ENCODE peak calls at places on chromosomes 16 and 17, in eight cellular contexts. O is breast epithelium, B is sigmoid colon, W is IMR-90, P is A549, M is tibial nerve, K is stomach, C is H1. R is an unnamed sample.

GRCh38 chr17:58335061-58335731 is 6.6 kb upstream of the TSPOAP1 start:
- DNase-seq in C (no peak), K (no peak), M (no peak), P (no peak), B (peak; percentile 64), O (no peak), W (no peak), R (no peak)

GRCh38 chr16:31148281-31148728 is 1.6 kb downstream of the PRSS36 start:
- DNase-seq in W (no peak), B (no peak), C (peak; percentile 78), P (no peak), K (peak; percentile 87), O (no peak), M (no peak), R (peak; percentile 59)

GRCh38 chr17:4560837-4561241 is 462 bp upstream of the GGT6 start:
- DNase-seq in P (no peak), W (no peak), B (peak; percentile 61), K (no peak), M (no peak), C (no peak), O (no peak), R (no peak)

GRCh38 chr17:15349119-15349518 is 7.7 kb upstream of the TEKT3 start:
- DNase-seq in K (no peak), W (no peak), M (no peak), B (no peak), P (no peak), C (no peak), O (no peak), R (no peak)

GRCh38 chr16:50323335-50324011 is 45.3 kb downstream of the BRD7 start:
- DNase-seq in W (peak; percentile 56), M (peak; percentile 53), B (peak; percentile 73), K (no peak), P (no peak), O (no peak), C (no peak), R (no peak)

GRCh38 chr16:88472042-88472441 is 19.0 kb downstream of the ZFPM1 start:
- DNase-seq in P (no peak), M (no peak), B (no peak), K (no peak), O (no peak), W (no peak), C (no peak), R (no peak)

GRCh38 chr16:30526823-30527634 is 663 bp upstream of the ZNF768 start:
- DNase-seq in M (peak; percentile 98), B (peak; percentile 99), P (peak; percentile 97), K (peak; percentile 99), O (peak; percentile 98), W (peak; percentile 96), C (peak; percentile 97), R (peak; percentile 99)

GRCh38 chr16:75340715-75341500 is 89.5 kb upstream of the BCAR1 start:
- DNase-seq in W (peak; percentile 43), K (no peak), M (no peak), B (no peak), O (no peak), C (no peak), P (no peak), R (no peak)

GRCh38 chr17:18184143-18185007 is 747 bp downstream of the ALKBH5 start:
- DNase-seq in C (peak; percentile 65), M (peak; percentile 22), B (peak; percentile 88), K (peak; percentile 56), P (no peak), O (peak; percentile 62), W (peak; percentile 55), R (peak; percentile 27)
- TF ChIP-seq POLR2A in C (no peak), M (no peak), B (no peak), K (no peak), P (peak; percentile 5), O (no peak), W (peak; percentile 54), R (peak; percentile 17)

GRCh38 chr16:21611178-21611545 is 11.8 kb downstream of the METTL9 start:
- DNase-seq in P (no peak), M (no peak), O (no peak), C (no peak), K (no peak), W (peak; percentile 65), B (no peak), R (no peak)
- H3K4me1 ChIP-seq in P (peaks cover 20% of the 10 kb centered on the region), M (peaks cover 14% of the 10 kb centered on the region), O (peaks cover 4% of the 10 kb centered on the region), C (peaks cover 15% of the 10 kb centered on the region), K (peaks cover 37% of the 10 kb centered on the region), W (peaks cover 6% of the 10 kb centered on the region), B (no peaks in the 10 kb centered on the region), R (no peaks in the 10 kb centered on the region)

DNA sequence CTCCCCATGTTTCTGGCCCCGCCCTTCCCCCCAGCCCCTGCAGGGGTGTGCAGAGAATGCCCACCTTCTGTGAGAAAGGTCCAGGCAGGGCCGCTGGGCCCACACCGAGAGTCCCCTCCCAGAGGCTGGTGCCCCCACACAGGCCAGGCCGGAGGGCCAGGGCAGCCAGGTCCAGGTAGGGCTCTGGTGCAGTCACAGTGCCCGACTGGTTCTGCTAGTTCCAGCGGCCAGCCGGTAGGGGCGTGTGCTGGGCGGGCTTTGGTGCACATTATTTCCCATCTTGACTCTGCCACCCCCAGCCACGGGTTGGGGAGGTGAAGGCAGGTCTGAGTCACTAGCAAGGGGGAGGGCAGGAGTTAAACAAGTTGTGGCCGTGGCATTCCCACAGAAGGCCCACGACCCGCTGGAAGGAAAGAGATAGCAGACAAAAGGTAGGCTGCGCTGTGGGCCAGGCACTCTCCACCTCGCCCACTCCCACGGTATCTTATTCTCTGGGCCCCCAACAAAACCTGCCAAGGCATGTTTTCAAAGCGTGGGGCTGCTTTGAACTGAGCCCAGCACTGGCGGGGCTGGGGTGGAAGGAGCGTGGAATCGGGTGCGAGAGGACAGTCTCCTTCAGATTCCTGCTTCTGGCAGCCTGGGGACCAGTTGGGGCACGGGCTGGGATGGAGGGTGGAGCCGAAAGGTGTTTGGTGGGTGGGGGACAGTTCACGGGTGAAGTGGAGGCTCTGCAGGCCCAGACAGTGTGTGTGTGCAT is 1.9 kb downstream of the EPN3 start:
- DNase-seq in K (peak; percentile 83), O (peak; percentile 73), C (peak; percentile 74), W (no peak), P (peak; percentile 81), B (no peak), M (no peak), R (peak; percentile 74)
- TF ChIP-seq POLR2A in K (peak; percentile 19), O (no peak), C (no peak), W (no peak), P (no peak), B (peak; percentile 28), M (no peak), R (peak; percentile 87)

GRCh38 chr17:335691-336090 is 16.9 kb downstream of the RPH3AL start:
- DNase-seq in O (no peak), M (no peak), P (no peak), B (peak; percentile 60), C (no peak), W (no peak), K (no peak), R (no peak)

GRCh38 chr17:334974-335481 is 17.6 kb downstream of the RPH3AL start:
- DNase-seq in M (no peak), C (no peak), O (no peak), B (peak; percentile 62), P (no peak), W (no peak), K (no peak), R (no peak)

GRCh38 chr17:337453-337852 is 15.2 kb downstream of the RPH3AL start:
- DNase-seq in B (peak; percentile 36), W (no peak), P (no peak), O (no peak), K (no peak), M (no peak), C (no peak), R (no peak)

GRCh38 chr17:337022-337420 is 15.6 kb downstream of the RPH3AL start:
- DNase-seq in W (no peak), M (no peak), C (no peak), K (no peak), O (no peak), P (no peak), B (no peak), R (no peak)

DNA sequence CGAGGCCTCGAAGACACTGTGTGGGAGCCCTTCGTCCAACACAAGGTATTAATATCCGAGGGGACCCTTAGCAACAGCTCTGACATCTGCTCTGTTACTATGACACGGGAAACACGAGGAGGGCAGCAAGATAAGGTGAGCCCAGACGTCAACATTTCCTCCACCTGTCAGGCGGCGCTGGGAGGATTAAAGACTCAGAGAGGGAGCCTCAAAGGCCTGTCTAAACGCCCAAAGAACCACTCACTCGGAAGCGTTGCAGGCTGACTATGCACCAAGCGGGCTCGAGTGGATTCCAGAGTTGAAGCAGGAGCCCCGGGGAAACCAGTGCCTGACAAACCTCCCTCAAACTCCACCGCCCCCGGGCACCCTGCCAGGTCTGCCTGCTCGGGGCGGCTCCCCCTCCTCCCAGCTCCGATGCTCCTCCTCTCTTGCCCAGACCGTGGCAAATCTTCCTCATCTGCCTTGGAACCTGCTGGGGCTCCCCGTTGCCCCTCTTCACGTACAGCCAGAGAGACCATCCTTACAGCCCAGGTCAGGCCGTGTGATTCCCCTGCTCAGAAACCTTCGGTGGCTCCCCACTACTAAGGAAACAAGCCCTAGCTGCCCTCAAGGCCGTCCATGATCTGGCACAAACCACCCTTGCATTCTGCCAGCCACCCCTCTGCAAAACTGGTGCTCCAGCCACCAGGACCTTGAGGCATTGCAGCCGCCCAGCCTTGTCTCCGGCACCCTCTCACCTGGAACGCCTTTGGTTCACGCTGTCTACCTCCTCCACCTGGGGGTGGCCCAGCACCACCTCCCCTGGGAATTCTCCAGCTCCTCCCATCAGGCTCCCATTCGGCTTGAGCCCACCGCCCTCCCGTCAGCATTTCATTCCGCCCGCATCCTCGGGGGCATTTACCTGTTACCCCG is 16.2 kb downstream of the RPH3AL start:
- DNase-seq in B (peak; percentile 85), M (peak; percentile 61), C (no peak), P (no peak), W (no peak), K (peak; percentile 78), O (peak; percentile 73), R (no peak)
- H3K4me1 ChIP-seq in B (no peaks in the 10 kb centered on the region), M (no peaks in the 10 kb centered on the region), C (peaks cover 6% of the 10 kb centered on the region), P (no peaks in the 10 kb centered on the region), W (peaks cover 3% of the 10 kb centered on the region), K (peaks cover 51% of the 10 kb centered on the region), O (no peaks in the 10 kb centered on the region), R (no peaks in the 10 kb centered on the region)

GRCh38 chr17:17205368-17206148 is 575 bp downstream of the PLD6 start:
- DNase-seq in C (no peak), B (peak; percentile 85), W (peak; percentile 21), P (peak; percentile 76), M (peak; percentile 42), K (peak; percentile 73), O (no peak), R (peak; percentile 62)
- TF ChIP-seq POLR2A in C (no peak), B (no peak), W (no peak), P (no peak), M (no peak), K (no peak), O (no peak), R (no peak)